ENCODE peak calls at places on chromosomes 3 and 15, in nine cellular contexts. One of them, this sample, is unnamed.

GRCh38 chr15:43187544-43188155 is 2.4 kb downstream of the CCNDBP1 start:
- DNase-seq in left ventricle myocardium inferior: no peak
- DNase-seq in body of pancreas: peak
- DNase-seq in adrenal gland: no peak
- DNase-seq in neural progenitor cell: peak
- DNase-seq in choroid plexus epithelial cell: peak
- DNase-seq in AG04450: peak
- DNase-seq in bronchial epithelial cell: peak
- DNase-seq in lung: no peak
- DNase-seq in this sample: peak

GRCh38 chr3:187737401-187738088 is 7.7 kb downstream of the BCL6 start:
- DNase-seq in left ventricle myocardium inferior: peak
- DNase-seq in body of pancreas: peak
- DNase-seq in adrenal gland: peak
- DNase-seq in neural progenitor cell: peak
- DNase-seq in choroid plexus epithelial cell: peak
- DNase-seq in AG04450: no peak
- DNase-seq in bronchial epithelial cell: peak
- DNase-seq in lung: peak
- DNase-seq in this sample: no peak

GRCh38 chr15:31550211-31550848 is 223.7 kb downstream of the KLF13 start:
- DNase-seq in left ventricle myocardium inferior: no peak
- DNase-seq in body of pancreas: no peak
- DNase-seq in adrenal gland: no peak
- DNase-seq in neural progenitor cell: no peak
- DNase-seq in choroid plexus epithelial cell: no peak
- DNase-seq in AG04450: no peak
- DNase-seq in bronchial epithelial cell: no peak
- DNase-seq in lung: no peak
- DNase-seq in this sample: no peak

GRCh38 chr3:178404966-178405365 is 131.3 kb upstream of the KCNMB2 start:
- DNase-seq in left ventricle myocardium inferior: no peak
- DNase-seq in body of pancreas: no peak
- DNase-seq in adrenal gland: no peak
- DNase-seq in neural progenitor cell: no peak
- DNase-seq in choroid plexus epithelial cell: no peak
- DNase-seq in AG04450: no peak
- DNase-seq in bronchial epithelial cell: no peak
- DNase-seq in lung: no peak
- DNase-seq in this sample: no peak

GRCh38 chr15:100968043-100968966 is 49.1 kb downstream of the LRRK1 start:
- DNase-seq in left ventricle myocardium inferior: no peak
- DNase-seq in body of pancreas: no peak
- DNase-seq in adrenal gland: no peak
- DNase-seq in neural progenitor cell: no peak
- DNase-seq in choroid plexus epithelial cell: peak
- DNase-seq in AG04450: no peak
- DNase-seq in bronchial epithelial cell: peak
- DNase-seq in lung: no peak
- DNase-seq in this sample: no peak

GRCh38 chr3:128481438-128481942 is 11.5 kb downstream of the GATA2 start:
- DNase-seq in left ventricle myocardium inferior: peak
- DNase-seq in body of pancreas: no peak
- DNase-seq in adrenal gland: no peak
- DNase-seq in neural progenitor cell: peak
- DNase-seq in choroid plexus epithelial cell: no peak
- DNase-seq in AG04450: no peak
- DNase-seq in bronchial epithelial cell: no peak
- DNase-seq in lung: no peak
- DNase-seq in this sample: no peak

GRCh38 chr3:149648525-149648924 is 9.3 kb downstream of the WWTR1 start:
- DNase-seq in left ventricle myocardium inferior: no peak
- DNase-seq in body of pancreas: peak
- DNase-seq in adrenal gland: no peak
- DNase-seq in neural progenitor cell: no peak
- DNase-seq in choroid plexus epithelial cell: no peak
- DNase-seq in AG04450: no peak
- DNase-seq in bronchial epithelial cell: peak
- DNase-seq in lung: no peak
- DNase-seq in this sample: no peak

GRCh38 chr3:150401285-150401684 is 6.8 kb upstream of the TSC22D2 start:
- DNase-seq in left ventricle myocardium inferior: no peak
- DNase-seq in body of pancreas: peak
- DNase-seq in adrenal gland: no peak
- DNase-seq in neural progenitor cell: no peak
- DNase-seq in choroid plexus epithelial cell: no peak
- DNase-seq in AG04450: no peak
- DNase-seq in bronchial epithelial cell: no peak
- DNase-seq in lung: no peak
- DNase-seq in this sample: no peak

GRCh38 chr3:188008582-188009213 is 145.3 kb upstream of the LPP start:
- DNase-seq in left ventricle myocardium inferior: no peak
- DNase-seq in body of pancreas: no peak
- DNase-seq in adrenal gland: no peak
- DNase-seq in neural progenitor cell: no peak
- DNase-seq in choroid plexus epithelial cell: no peak
- DNase-seq in AG04450: no peak
- DNase-seq in bronchial epithelial cell: peak
- DNase-seq in lung: no peak
- DNase-seq in this sample: no peak

GRCh38 chr15:40322531-40323238 is 807 bp upstream of the INAFM2 start:
- DNase-seq in left ventricle myocardium inferior: no peak
- DNase-seq in body of pancreas: peak
- DNase-seq in adrenal gland: no peak
- DNase-seq in neural progenitor cell: no peak
- DNase-seq in choroid plexus epithelial cell: no peak
- DNase-seq in AG04450: no peak
- DNase-seq in bronchial epithelial cell: no peak
- DNase-seq in lung: no peak
- DNase-seq in this sample: no peak

GRCh38 chr15:91909111-91909510 is 55.6 kb downstream of the SLCO3A1 start:
- DNase-seq in left ventricle myocardium inferior: no peak
- DNase-seq in body of pancreas: no peak
- DNase-seq in adrenal gland: no peak
- DNase-seq in neural progenitor cell: no peak
- DNase-seq in choroid plexus epithelial cell: no peak
- DNase-seq in AG04450: no peak
- DNase-seq in bronchial epithelial cell: no peak
- DNase-seq in lung: no peak
- DNase-seq in this sample: no peak

GRCh38 chr3:10015476-10015904 is 10.7 kb upstream of the FANCD2 start:
- DNase-seq in left ventricle myocardium inferior: peak
- DNase-seq in body of pancreas: peak
- DNase-seq in adrenal gland: peak
- DNase-seq in neural progenitor cell: no peak
- DNase-seq in choroid plexus epithelial cell: peak
- DNase-seq in AG04450: peak
- DNase-seq in bronchial epithelial cell: peak
- DNase-seq in lung: peak
- DNase-seq in this sample: no peak

GRCh38 chr3:51099794-51100542 is 285.1 kb upstream of the MANF start:
- DNase-seq in left ventricle myocardium inferior: peak
- DNase-seq in body of pancreas: peak
- DNase-seq in adrenal gland: peak
- DNase-seq in neural progenitor cell: peak
- DNase-seq in choroid plexus epithelial cell: peak
- DNase-seq in AG04450: peak
- DNase-seq in bronchial epithelial cell: peak
- DNase-seq in lung: peak
- DNase-seq in this sample: peak
- H3K4me3 ChIP-seq in left ventricle myocardium inferior: no peak
- H3K4me3 ChIP-seq in body of pancreas: no peak
- H3K4me3 ChIP-seq in adrenal gland: no peak
- H3K4me3 ChIP-seq in neural progenitor cell: no peak
- H3K4me3 ChIP-seq in choroid plexus epithelial cell: no peak
- H3K4me3 ChIP-seq in AG04450: no peak
- H3K4me3 ChIP-seq in bronchial epithelial cell: no peak
- H3K4me3 ChIP-seq in lung: no peak
- H3K4me3 ChIP-seq in this sample: no peak

GRCh38 chr3:38247366-38248035 is 18.1 kb upstream of the SLC22A13 start:
- DNase-seq in left ventricle myocardium inferior: no peak
- DNase-seq in body of pancreas: peak
- DNase-seq in adrenal gland: peak
- DNase-seq in neural progenitor cell: no peak
- DNase-seq in choroid plexus epithelial cell: peak
- DNase-seq in AG04450: peak
- DNase-seq in bronchial epithelial cell: peak
- DNase-seq in lung: no peak
- DNase-seq in this sample: peak
- TF ChIP-seq CTCF in left ventricle myocardium inferior: peak
- TF ChIP-seq CTCF in body of pancreas: no peak
- TF ChIP-seq CTCF in adrenal gland: peak
- TF ChIP-seq CTCF in neural progenitor cell: no peak
- TF ChIP-seq CTCF in choroid plexus epithelial cell: peak
- TF ChIP-seq CTCF in AG04450: peak
- TF ChIP-seq CTCF in bronchial epithelial cell: peak
- TF ChIP-seq CTCF in lung: no peak
- TF ChIP-seq CTCF in this sample: no peak

DNA sequence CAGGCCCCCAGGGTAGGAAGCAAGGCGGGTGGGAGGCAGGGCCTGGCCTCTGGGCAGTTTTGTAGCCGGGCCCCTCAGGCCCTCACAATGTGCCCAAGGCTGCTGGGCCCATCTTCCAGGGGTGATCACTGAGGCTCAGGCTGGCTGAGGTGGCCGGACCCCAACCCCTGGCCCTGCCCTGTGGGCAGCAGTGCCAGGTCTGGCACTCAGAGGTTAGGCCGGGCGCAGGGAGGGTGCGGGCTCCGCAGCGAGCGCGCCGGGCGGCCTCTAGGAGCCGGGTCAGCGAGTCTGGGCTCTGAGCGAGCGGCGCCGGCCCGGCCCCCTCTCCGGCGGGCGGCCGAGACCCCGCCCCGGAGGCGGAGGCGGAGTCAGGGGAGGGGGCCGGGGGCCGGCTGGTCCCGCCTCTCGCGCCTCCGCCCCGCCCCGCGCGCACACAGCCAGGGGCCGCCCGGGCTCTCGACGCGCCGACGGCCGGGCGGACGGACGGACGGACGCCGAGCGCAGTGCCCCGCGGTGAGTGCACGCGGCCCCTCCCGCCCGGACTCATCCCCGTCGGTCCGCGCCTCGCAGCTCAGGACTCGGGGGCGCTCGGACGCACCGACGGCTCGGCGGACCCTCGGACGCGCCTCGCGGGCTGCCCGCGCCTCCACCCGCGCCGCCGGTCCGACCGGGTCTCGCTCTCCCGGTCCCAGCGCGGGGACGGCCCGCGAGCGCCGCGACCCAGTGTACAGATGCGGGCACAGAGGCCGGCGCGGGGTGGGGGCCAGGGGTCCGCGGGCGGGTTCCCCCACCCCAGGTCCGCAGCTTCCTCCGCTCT is at the start of gene FBLN2:
- DNase-seq in left ventricle myocardium inferior: peak
- DNase-seq in body of pancreas: no peak
- DNase-seq in adrenal gland: no peak
- DNase-seq in neural progenitor cell: peak
- DNase-seq in choroid plexus epithelial cell: peak
- DNase-seq in AG04450: no peak
- DNase-seq in bronchial epithelial cell: no peak
- DNase-seq in lung: no peak
- DNase-seq in this sample: peak
- H3K4me3 ChIP-seq in left ventricle myocardium inferior: peak
- H3K4me3 ChIP-seq in body of pancreas: no peak
- H3K4me3 ChIP-seq in adrenal gland: no peak
- H3K4me3 ChIP-seq in neural progenitor cell: peak
- H3K4me3 ChIP-seq in choroid plexus epithelial cell: peak
- H3K4me3 ChIP-seq in AG04450: peak
- H3K4me3 ChIP-seq in bronchial epithelial cell: no peak
- H3K4me3 ChIP-seq in lung: no peak
- H3K4me3 ChIP-seq in this sample: peak

DNA sequence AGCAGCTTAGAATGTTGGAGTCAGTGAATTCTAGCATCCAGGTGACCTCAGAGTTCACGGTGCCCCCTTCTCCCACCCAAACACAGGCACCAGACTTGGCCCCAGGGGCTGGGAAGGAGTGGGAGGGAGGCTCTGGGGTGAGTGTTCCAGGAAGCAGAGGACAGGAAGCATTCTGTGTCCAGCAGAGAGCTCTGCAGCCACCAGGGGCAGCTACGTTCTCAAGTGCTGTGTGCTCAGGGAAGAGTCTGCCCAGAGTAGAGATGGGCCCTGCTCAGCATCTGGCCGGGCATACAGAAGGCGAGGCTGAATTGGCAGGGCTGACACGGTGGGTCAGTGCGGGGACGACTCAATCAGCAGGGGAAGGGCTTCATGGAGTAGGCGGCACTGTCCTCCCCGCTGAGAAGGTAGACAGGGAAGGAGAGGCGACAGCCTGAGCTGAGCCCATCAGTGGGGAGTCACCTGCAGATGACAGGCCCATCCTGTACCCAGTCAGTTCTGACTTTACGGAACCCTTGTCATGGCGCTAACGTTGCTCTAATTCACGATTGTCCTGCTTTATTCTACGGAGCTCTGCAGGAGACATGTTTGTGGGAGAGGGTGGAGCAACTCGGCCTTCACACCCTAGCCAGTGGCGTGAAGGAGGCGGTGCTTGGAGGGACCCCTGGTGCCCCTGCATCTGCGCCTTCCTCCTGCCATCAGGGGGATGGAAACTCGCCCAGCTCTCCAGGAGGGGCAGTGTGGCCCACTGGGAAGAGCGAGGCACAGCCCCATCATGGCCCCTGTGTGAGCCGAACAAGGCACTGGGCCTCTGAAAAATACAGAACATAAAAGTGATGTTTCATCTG is 82.1 kb downstream of the C3orf70 start:
- DNase-seq in left ventricle myocardium inferior: no peak
- DNase-seq in body of pancreas: peak
- DNase-seq in adrenal gland: no peak
- DNase-seq in neural progenitor cell: peak
- DNase-seq in choroid plexus epithelial cell: peak
- DNase-seq in AG04450: no peak
- DNase-seq in bronchial epithelial cell: peak
- DNase-seq in lung: no peak
- DNase-seq in this sample: peak
- TF ChIP-seq CTCF in left ventricle myocardium inferior: peak
- TF ChIP-seq CTCF in body of pancreas: no peak
- TF ChIP-seq CTCF in adrenal gland: peak
- TF ChIP-seq CTCF in neural progenitor cell: peak
- TF ChIP-seq CTCF in choroid plexus epithelial cell: peak
- TF ChIP-seq CTCF in AG04450: peak
- TF ChIP-seq CTCF in bronchial epithelial cell: peak
- TF ChIP-seq CTCF in lung: no peak
- TF ChIP-seq CTCF in this sample: peak